ENCODE peak calls at places on chromosomes 16 and 17, in eight cellular contexts. One of them, this sample, is unnamed.

GRCh38 chr16:81164481-81164880 is 68.3 kb upstream of the GCSH start:
- DNase-seq in colonic mucosa: peak; percentile 22
- DNase-seq in fibroblast of lung: no peak
- DNase-seq in activated T-cell treated with anti-CD3 and anti-CD28 coated beads, Interleukin-2, amount 50 U/mL, for 72 hours: no peak
- DNase-seq in stimulated activated CD8-positive, alpha-beta memory T cell treated with anti-CD3 and anti-CD28 coated beads, Interleukin-2, amount 100 ng/mL, for 1 hour: no peak
- DNase-seq in skeletal muscle cell: no peak
- DNase-seq in GM03348: no peak
- DNase-seq in stimulated activated CD4-positive, alpha-beta T cell treated with anti-CD3 and anti-CD28 coated beads, Interleukin-1b, Interleukin-23, amount 100 ng/mL, for 24 hours: no peak
- DNase-seq in this sample: no peak

GRCh38 chr16:8109510-8110369 is 480.6 kb downstream of the TMEM114 start:
- DNase-seq in skeletal muscle cell: no peak
- DNase-seq in activated T-cell treated with anti-CD3 and anti-CD28 coated beads, Interleukin-2, amount 50 U/mL, for 72 hours: no peak
- DNase-seq in GM03348: no peak
- DNase-seq in stimulated activated CD8-positive, alpha-beta memory T cell treated with anti-CD3 and anti-CD28 coated beads, Interleukin-2, amount 100 ng/mL, for 1 hour: no peak
- DNase-seq in fibroblast of lung: no peak
- DNase-seq in colonic mucosa: no peak
- DNase-seq in stimulated activated CD4-positive, alpha-beta T cell treated with anti-CD3 and anti-CD28 coated beads, Interleukin-1b, Interleukin-23, amount 100 ng/mL, for 24 hours: no peak
- DNase-seq in this sample: no peak

GRCh38 chr17:4040784-4041183 is 76.5 kb upstream of the ATP2A3 start:
- DNase-seq in skeletal muscle cell: no peak
- DNase-seq in fibroblast of lung: no peak
- DNase-seq in stimulated activated CD4-positive, alpha-beta T cell treated with anti-CD3 and anti-CD28 coated beads, Interleukin-1b, Interleukin-23, amount 100 ng/mL, for 24 hours: no peak
- DNase-seq in GM03348: no peak
- DNase-seq in colonic mucosa: no peak
- DNase-seq in stimulated activated CD8-positive, alpha-beta memory T cell treated with anti-CD3 and anti-CD28 coated beads, Interleukin-2, amount 100 ng/mL, for 1 hour: no peak
- DNase-seq in activated T-cell treated with anti-CD3 and anti-CD28 coated beads, Interleukin-2, amount 50 U/mL, for 72 hours: no peak
- DNase-seq in this sample: no peak

GRCh38 chr16:85842435-85842834 is 42.9 kb downstream of the COX4I1 start:
- DNase-seq in stimulated activated CD4-positive, alpha-beta T cell treated with anti-CD3 and anti-CD28 coated beads, Interleukin-1b, Interleukin-23, amount 100 ng/mL, for 24 hours: no peak
- DNase-seq in skeletal muscle cell: no peak
- DNase-seq in fibroblast of lung: no peak
- DNase-seq in stimulated activated CD8-positive, alpha-beta memory T cell treated with anti-CD3 and anti-CD28 coated beads, Interleukin-2, amount 100 ng/mL, for 1 hour: no peak
- DNase-seq in activated T-cell treated with anti-CD3 and anti-CD28 coated beads, Interleukin-2, amount 50 U/mL, for 72 hours: no peak
- DNase-seq in colonic mucosa: no peak
- DNase-seq in GM03348: no peak
- DNase-seq in this sample: no peak

GRCh38 chr17:19288453-19288852 is 51.3 kb downstream of the EPN2 start:
- DNase-seq in activated T-cell treated with anti-CD3 and anti-CD28 coated beads, Interleukin-2, amount 50 U/mL, for 72 hours: no peak
- DNase-seq in fibroblast of lung: peak; percentile 45
- DNase-seq in colonic mucosa: no peak
- DNase-seq in stimulated activated CD8-positive, alpha-beta memory T cell treated with anti-CD3 and anti-CD28 coated beads, Interleukin-2, amount 100 ng/mL, for 1 hour: no peak
- DNase-seq in GM03348: no peak
- DNase-seq in skeletal muscle cell: no peak
- DNase-seq in stimulated activated CD4-positive, alpha-beta T cell treated with anti-CD3 and anti-CD28 coated beads, Interleukin-1b, Interleukin-23, amount 100 ng/mL, for 24 hours: no peak
- DNase-seq in this sample: no peak

GRCh38 chr16:15933781-15934180 is 15.6 kb upstream of the ABCC1 start:
- DNase-seq in stimulated activated CD4-positive, alpha-beta T cell treated with anti-CD3 and anti-CD28 coated beads, Interleukin-1b, Interleukin-23, amount 100 ng/mL, for 24 hours: no peak
- DNase-seq in fibroblast of lung: no peak
- DNase-seq in stimulated activated CD8-positive, alpha-beta memory T cell treated with anti-CD3 and anti-CD28 coated beads, Interleukin-2, amount 100 ng/mL, for 1 hour: no peak
- DNase-seq in skeletal muscle cell: no peak
- DNase-seq in activated T-cell treated with anti-CD3 and anti-CD28 coated beads, Interleukin-2, amount 50 U/mL, for 72 hours: no peak
- DNase-seq in GM03348: no peak
- DNase-seq in colonic mucosa: no peak
- DNase-seq in this sample: no peak

GRCh38 chr17:67289174-67289876 is 44.3 kb upstream of the HELZ start:
- DNase-seq in stimulated activated CD8-positive, alpha-beta memory T cell treated with anti-CD3 and anti-CD28 coated beads, Interleukin-2, amount 100 ng/mL, for 1 hour: no peak
- DNase-seq in stimulated activated CD4-positive, alpha-beta T cell treated with anti-CD3 and anti-CD28 coated beads, Interleukin-1b, Interleukin-23, amount 100 ng/mL, for 24 hours: no peak
- DNase-seq in skeletal muscle cell: peak; percentile 75
- DNase-seq in colonic mucosa: peak; percentile 52
- DNase-seq in fibroblast of lung: peak; percentile 64
- DNase-seq in activated T-cell treated with anti-CD3 and anti-CD28 coated beads, Interleukin-2, amount 50 U/mL, for 72 hours: no peak
- DNase-seq in GM03348: peak; percentile 87
- DNase-seq in this sample: no peak

GRCh38 chr17:68511671-68512246 is 471 bp upstream of the PRKAR1A start:
- DNase-seq in stimulated activated CD4-positive, alpha-beta T cell treated with anti-CD3 and anti-CD28 coated beads, Interleukin-1b, Interleukin-23, amount 100 ng/mL, for 24 hours: peak; percentile 40
- DNase-seq in GM03348: peak; percentile 79
- DNase-seq in fibroblast of lung: peak; percentile 73
- DNase-seq in skeletal muscle cell: peak; percentile 55
- DNase-seq in stimulated activated CD8-positive, alpha-beta memory T cell treated with anti-CD3 and anti-CD28 coated beads, Interleukin-2, amount 100 ng/mL, for 1 hour: peak; percentile 62
- DNase-seq in colonic mucosa: peak; percentile 81
- DNase-seq in activated T-cell treated with anti-CD3 and anti-CD28 coated beads, Interleukin-2, amount 50 U/mL, for 72 hours: peak; percentile 76
- DNase-seq in this sample: peak; percentile 81

GRCh38 chr16:8675183-8676159 is 1.1 kb downstream of the ABAT start:
- DNase-seq in fibroblast of lung: no peak
- DNase-seq in stimulated activated CD8-positive, alpha-beta memory T cell treated with anti-CD3 and anti-CD28 coated beads, Interleukin-2, amount 100 ng/mL, for 1 hour: peak; percentile 16
- DNase-seq in GM03348: no peak
- DNase-seq in colonic mucosa: no peak
- DNase-seq in stimulated activated CD4-positive, alpha-beta T cell treated with anti-CD3 and anti-CD28 coated beads, Interleukin-1b, Interleukin-23, amount 100 ng/mL, for 24 hours: peak; percentile 30
- DNase-seq in activated T-cell treated with anti-CD3 and anti-CD28 coated beads, Interleukin-2, amount 50 U/mL, for 72 hours: peak; percentile 74
- DNase-seq in skeletal muscle cell: no peak
- DNase-seq in this sample: peak; percentile 54

GRCh38 chr16:67860589-67861398 is 12.1 kb upstream of the EDC4 start:
- DNase-seq in stimulated activated CD8-positive, alpha-beta memory T cell treated with anti-CD3 and anti-CD28 coated beads, Interleukin-2, amount 100 ng/mL, for 1 hour: no peak
- DNase-seq in activated T-cell treated with anti-CD3 and anti-CD28 coated beads, Interleukin-2, amount 50 U/mL, for 72 hours: no peak
- DNase-seq in fibroblast of lung: peak; percentile 50
- DNase-seq in GM03348: peak; percentile 64
- DNase-seq in skeletal muscle cell: no peak
- DNase-seq in stimulated activated CD4-positive, alpha-beta T cell treated with anti-CD3 and anti-CD28 coated beads, Interleukin-1b, Interleukin-23, amount 100 ng/mL, for 24 hours: no peak
- DNase-seq in colonic mucosa: no peak
- DNase-seq in this sample: no peak

GRCh38 chr17:79834575-79835469 is 4.4 kb downstream of the CBX4 start:
- DNase-seq in colonic mucosa: peak; percentile 31
- DNase-seq in GM03348: no peak
- DNase-seq in activated T-cell treated with anti-CD3 and anti-CD28 coated beads, Interleukin-2, amount 50 U/mL, for 72 hours: peak; percentile 50
- DNase-seq in skeletal muscle cell: no peak
- DNase-seq in fibroblast of lung: no peak
- DNase-seq in stimulated activated CD8-positive, alpha-beta memory T cell treated with anti-CD3 and anti-CD28 coated beads, Interleukin-2, amount 100 ng/mL, for 1 hour: no peak
- DNase-seq in stimulated activated CD4-positive, alpha-beta T cell treated with anti-CD3 and anti-CD28 coated beads, Interleukin-1b, Interleukin-23, amount 100 ng/mL, for 24 hours: no peak
- DNase-seq in this sample: no peak

GRCh38 chr17:80746262-80746935 is 201.8 kb downstream of the RPTOR start:
- DNase-seq in GM03348: no peak
- DNase-seq in stimulated activated CD4-positive, alpha-beta T cell treated with anti-CD3 and anti-CD28 coated beads, Interleukin-1b, Interleukin-23, amount 100 ng/mL, for 24 hours: no peak
- DNase-seq in fibroblast of lung: no peak
- DNase-seq in activated T-cell treated with anti-CD3 and anti-CD28 coated beads, Interleukin-2, amount 50 U/mL, for 72 hours: no peak
- DNase-seq in stimulated activated CD8-positive, alpha-beta memory T cell treated with anti-CD3 and anti-CD28 coated beads, Interleukin-2, amount 100 ng/mL, for 1 hour: no peak
- DNase-seq in colonic mucosa: no peak
- DNase-seq in skeletal muscle cell: no peak
- DNase-seq in this sample: no peak

GRCh38 chr17:13601317-13601775 is 383 bp downstream of the HS3ST3A1 start:
- DNase-seq in skeletal muscle cell: no peak
- DNase-seq in activated T-cell treated with anti-CD3 and anti-CD28 coated beads, Interleukin-2, amount 50 U/mL, for 72 hours: peak; percentile 15
- DNase-seq in stimulated activated CD4-positive, alpha-beta T cell treated with anti-CD3 and anti-CD28 coated beads, Interleukin-1b, Interleukin-23, amount 100 ng/mL, for 24 hours: no peak
- DNase-seq in fibroblast of lung: no peak
- DNase-seq in stimulated activated CD8-positive, alpha-beta memory T cell treated with anti-CD3 and anti-CD28 coated beads, Interleukin-2, amount 100 ng/mL, for 1 hour: no peak
- DNase-seq in colonic mucosa: no peak
- DNase-seq in GM03348: peak; percentile 47
- DNase-seq in this sample: no peak